ENCODE peak calls at places on chromosomes 13 and 19, in nine cellular contexts. P is CD4-positive, alpha-beta T cell; B is omental fat pad; I is SJSA1; K is lower lobe of right lung; H is activated CD4-positive, alpha-beta T cell treated with anti-CD3 and anti-CD28 coated beads for 1 hour; F is adipocyte; C is COR-L47; Y is stimulated activated CD4-positive, alpha-beta T cell treated with anti-CD3 and anti-CD28 coated beads, Interleukin-4, amount 100 ng/mL, for 24 hours. S is an unnamed sample.

GRCh38 chr13:26558074-26558805 is 757 bp downstream of the WASF3 start:
- DNase-seq in K (peak; percentile 46), C (no peak), H (no peak), I (no peak), P (no peak), Y (no peak), B (no peak), F (peak; percentile 53), S (no peak)

GRCh38 chr19:33938821-33939220 is 142.2 kb downstream of the KCTD15 start:
- DNase-seq in K (peak; percentile 69), P (no peak), F (no peak), B (no peak), I (no peak), Y (no peak), C (no peak), H (no peak), S (no peak)

GRCh38 chr13:87147076-87147475 is 524.1 kb upstream of the SLITRK5 start:
- DNase-seq in K (no peak), B (no peak), P (no peak), F (no peak), C (no peak), Y (no peak), H (no peak), I (no peak), S (no peak)

GRCh38 chr19:49106648-49107135 is 7.5 kb upstream of the LIN7B start:
- DNase-seq in C (peak; percentile 9), K (peak; percentile 71), I (peak; percentile 69), F (peak; percentile 70), B (peak; percentile 64), Y (peak; percentile 71), P (peak; percentile 64), H (peak; percentile 53), S (peak; percentile 52)

GRCh38 chr19:23772668-23773063 is 14.0 kb upstream of the ZNF681 start:
- DNase-seq in K (no peak), H (no peak), F (no peak), B (no peak), C (no peak), Y (no peak), P (no peak), I (no peak), S (no peak)

GRCh38 chr13:64471916-64472315 is 2758.2 kb downstream of the PCDH9 start:
- DNase-seq in P (no peak), H (no peak), C (peak; percentile 27), I (no peak), Y (no peak), F (peak; percentile 83), K (no peak), B (no peak), S (no peak)

GRCh38 chr13:102847272-102848234 is 1.7 kb downstream of the ERCC5 start:
- DNase-seq in F (peak; percentile 78), I (no peak), C (no peak), P (no peak), B (no peak), H (no peak), K (no peak), Y (peak; percentile 11), S (no peak)

GRCh38 chr19:57334191-57334590 is 13.9 kb downstream of the ZNF543 start:
- DNase-seq in B (no peak), C (no peak), H (no peak), I (no peak), P (no peak), K (no peak), F (no peak), Y (no peak), S (no peak)

GRCh38 chr19:17121736-17122293 is 46.2 kb downstream of the MYO9B start:
- DNase-seq in K (no peak), H (no peak), C (no peak), P (no peak), B (no peak), Y (no peak), I (no peak), F (no peak), S (no peak)

GRCh38 chr13:49098771-49099512 is 121.2 kb upstream of the MLNR start:
- DNase-seq in H (no peak), C (no peak), B (no peak), Y (no peak), P (no peak), K (no peak), F (peak; percentile 32), I (no peak), S (no peak)

GRCh38 chr13:39786091-39786490 is 130.6 kb downstream of the COG6 start:
- DNase-seq in K (no peak), H (no peak), I (no peak), F (no peak), C (no peak), P (no peak), B (no peak), Y (no peak), S (no peak)

GRCh38 chr13:37129867-37130266 is 24.4 kb upstream of the CSNK1A1L start:
- DNase-seq in F (no peak), P (no peak), Y (no peak), C (no peak), B (no peak), K (no peak), I (no peak), H (no peak), S (no peak)

GRCh38 chr19:46720516-46721239 is 3.8 kb upstream of the PRKD2 start:
- DNase-seq in Y (no peak), H (no peak), F (no peak), B (no peak), I (no peak), K (no peak), C (no peak), P (no peak), S (no peak)

GRCh38 chr19:2255982-2256685 is at the start of gene JSRP1:
- DNase-seq in B (no peak), H (no peak), I (peak; percentile 45), C (no peak), K (no peak), P (no peak), F (no peak), Y (no peak), S (no peak)

GRCh38 chr19:2381151-2381822 is 21.2 kb downstream of the TMPRSS9 start:
- DNase-seq in C (no peak), H (no peak), K (no peak), Y (no peak), P (no peak), F (no peak), I (no peak), B (no peak), S (no peak)

GRCh38 chr13:50635504-50635903 is 208.0 kb downstream of the DLEU7 start:
- DNase-seq in K (no peak), H (no peak), I (no peak), P (no peak), B (no peak), F (no peak), Y (no peak), C (no peak), S (peak; percentile 59)

GRCh38 chr13:48772908-48773307 is 119.2 kb downstream of the CYSLTR2 start:
- DNase-seq in Y (no peak), C (no peak), I (no peak), B (no peak), P (no peak), K (no peak), H (no peak), F (no peak), S (no peak)

GRCh38 chr19:35868172-35868822 is at the start of gene APLP1:
- DNase-seq in F (peak; percentile 81), I (peak; percentile 68), B (no peak), P (peak; percentile 44), K (peak; percentile 80), C (peak; percentile 66), Y (peak; percentile 72), H (peak; percentile 56), S (no peak)

GRCh38 chr19:2426661-2427322 is 594 bp downstream of the TIMM13 start:
- DNase-seq in C (no peak), P (no peak), F (peak; percentile 51), H (no peak), Y (peak; percentile 52), I (peak; percentile 63), B (no peak), K (peak; percentile 62), S (no peak)

GRCh38 chr19:5313307-5313706 is 27.3 kb downstream of the PTPRS start:
- DNase-seq in F (no peak), C (peak; percentile 75), P (no peak), K (no peak), Y (no peak), I (no peak), H (no peak), B (no peak), S (no peak)

GRCh38 chr19:49807174-49807830 is 5.8 kb downstream of the FUZ start:
- DNase-seq in K (no peak), C (no peak), Y (no peak), B (no peak), H (no peak), P (no peak), I (no peak), F (no peak), S (no peak)

S was measured in tibial nerve.